ENCODE peak calls at places on chromosomes 1 and 21, in eight cellular contexts. L, J, R, V, S, K, C and H are unnamed samples.

GRCh38 chr21:30962013-30962412 is 76.3 kb downstream of the KRTAP19-8 start:
- DNase-seq in L (no peak), J (no peak), R (no peak), V (no peak), S (no peak), K (no peak), C (no peak), H (peak)

GRCh38 chr1:99710994-99711393 is 55.4 kb downstream of the FRRS1 start:
- DNase-seq in L (no peak), J (no peak), R (no peak), V (no peak), S (no peak), K (no peak), C (no peak), H (no peak)

GRCh38 chr21:17343055-17343454 is 169.8 kb upstream of the CXADR start:
- DNase-seq in L (no peak), J (no peak), R (peak), V (no peak), S (no peak), K (no peak), C (peak), H (peak)

GRCh38 chr1:27539901-27540861 is 50.2 kb upstream of the WASF2 start:
- DNase-seq in L (no peak), J (peak), R (peak), V (peak), S (no peak), K (no peak), C (no peak), H (no peak)

GRCh38 chr1:67169496-67169895 is 3.2 kb downstream of the IL23R start:
- DNase-seq in L (no peak), J (no peak), R (no peak), V (no peak), S (no peak), K (no peak), C (no peak), H (no peak)

GRCh38 chr1:218711884-218712674 is 366.9 kb downstream of the TGFB2 start:
- DNase-seq in L (no peak), J (peak), R (peak), V (no peak), S (no peak), K (no peak), C (no peak), H (no peak)

GRCh38 chr1:181490740-181491712 is 7.7 kb downstream of the CACNA1E start:
- DNase-seq in L (no peak), J (no peak), R (no peak), V (no peak), S (no peak), K (no peak), C (no peak), H (no peak)

GRCh38 chr1:234214129-234214910 is 158.9 kb upstream of the COA6 start:
- DNase-seq in L (no peak), J (no peak), R (no peak), V (no peak), S (no peak), K (peak), C (no peak), H (no peak)

GRCh38 chr1:60893111-60893510 is 189.2 kb upstream of the NFIA start:
- DNase-seq in L (no peak), J (no peak), R (no peak), V (no peak), S (no peak), K (no peak), C (no peak), H (no peak)

GRCh38 chr1:204103121-204103741 is 30.3 kb downstream of the SOX13 start:
- DNase-seq in L (no peak), J (no peak), R (peak), V (no peak), S (no peak), K (no peak), C (no peak), H (no peak)

GRCh38 chr1:119647228-119647733 is 785 bp downstream of the ZNF697 start:
- DNase-seq in L (no peak), J (no peak), R (no peak), V (no peak), S (no peak), K (no peak), C (no peak), H (peak)

GRCh38 chr1:235073331-235073967 is 55.2 kb downstream of the TOMM20 start:
- DNase-seq in L (no peak), J (peak), R (no peak), V (no peak), S (no peak), K (no peak), C (peak), H (no peak)

GRCh38 chr1:190353538-190354101 is 124.0 kb downstream of the BRINP3 start:
- DNase-seq in L (no peak), J (no peak), R (no peak), V (no peak), S (no peak), K (no peak), C (no peak), H (no peak)

GRCh38 chr1:39592069-39592468 is 15.5 kb upstream of the PABPC4 start:
- DNase-seq in L (no peak), J (no peak), R (no peak), V (no peak), S (no peak), K (no peak), C (no peak), H (no peak)

GRCh38 chr1:68363346-68363745 is 86.4 kb downstream of the RPE65 start:
- DNase-seq in L (no peak), J (no peak), R (no peak), V (no peak), S (no peak), K (no peak), C (no peak), H (no peak)

GRCh38 chr21:26437326-26438009 is 135.6 kb downstream of the CYYR1 start:
- DNase-seq in L (no peak), J (no peak), R (no peak), V (no peak), S (no peak), K (peak), C (no peak), H (peak)

GRCh38 chr1:61873581-61873980 is 131.3 kb downstream of the PATJ start:
- DNase-seq in L (no peak), J (no peak), R (no peak), V (no peak), S (peak), K (no peak), C (no peak), H (no peak)

GRCh38 chr1:213986925-213987250 is 885 bp upstream of the PROX1 start:
- DNase-seq in L (no peak), J (no peak), R (no peak), V (no peak), S (no peak), K (no peak), C (no peak), H (no peak)

GRCh38 chr21:39300587-39300986 is 12.8 kb downstream of the BRWD1 start:
- DNase-seq in L (no peak), J (no peak), R (no peak), V (no peak), S (no peak), K (no peak), C (no peak), H (no peak)

GRCh38 chr1:8662380-8663072 is 154.9 kb downstream of the RERE start:
- DNase-seq in L (no peak), J (no peak), R (no peak), V (no peak), S (no peak), K (no peak), C (no peak), H (peak)

GRCh38 chr1:1889847-1890505 is 911 bp downstream of the GNB1 start:
- DNase-seq in L (no peak), J (no peak), R (peak), V (no peak), S (peak), K (no peak), C (no peak), H (peak)

GRCh38 chr1:19484793-19485361 is 462 bp downstream of the CAPZB start:
- DNase-seq in L (no peak), J (peak), R (peak), V (no peak), S (peak), K (peak), C (no peak), H (peak)

GRCh38 chr1:173295995-173296394 is 88.9 kb upstream of the TNFSF4 start:
- DNase-seq in L (no peak), J (no peak), R (no peak), V (no peak), S (no peak), K (no peak), C (no peak), H (peak)

GRCh38 chr21:31665397-31665796 is 5.9 kb downstream of the SOD1 start:
- DNase-seq in L (no peak), J (peak), R (no peak), V (no peak), S (no peak), K (no peak), C (peak), H (peak)

GRCh38 chr1:46673749-46674182 is 2.1 kb downstream of the TEX38 start:
- DNase-seq in L (no peak), J (peak), R (peak), V (no peak), S (peak), K (no peak), C (no peak), H (peak)

GRCh38 chr1:182170941-182171461 is 109.5 kb upstream of the ZNF648 start:
- DNase-seq in L (no peak), J (no peak), R (no peak), V (no peak), S (no peak), K (no peak), C (no peak), H (peak)

DNA sequence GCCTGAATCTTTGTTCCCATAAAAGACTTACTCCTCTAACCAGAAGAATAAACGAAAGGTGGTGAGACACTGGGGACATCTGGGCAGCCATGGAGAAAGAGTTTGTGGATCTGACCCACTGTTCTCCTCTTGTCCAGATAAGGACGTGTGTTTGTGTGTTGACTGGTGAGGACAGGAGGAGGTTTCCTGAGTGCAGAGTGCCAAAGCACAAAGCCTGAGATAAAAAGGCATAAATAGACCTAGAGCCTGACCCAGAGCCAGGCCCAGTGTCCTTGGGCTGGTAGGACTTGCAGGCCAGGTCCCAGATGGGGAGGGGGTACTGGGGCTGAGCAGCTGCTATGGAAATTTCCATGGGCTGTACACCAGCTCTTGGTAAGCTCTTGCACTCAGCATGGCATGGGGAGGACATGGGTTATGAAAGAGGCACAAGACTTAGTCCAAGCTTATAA is 19.6 kb upstream of the COQ8A start:
- DNase-seq in L (no peak), J (no peak), R (no peak), V (no peak), S (no peak), K (no peak), C (peak), H (no peak)
- TF ChIP-seq POLR2A in L (no peak), J (no peak), R (no peak), V (no peak), S (no peak), K (no peak), C (no peak), H (no peak)

GRCh38 chr1:25523512-25523911 is 19.9 kb upstream of the LDLRAP1 start:
- DNase-seq in L (no peak), J (no peak), R (no peak), V (no peak), S (peak), K (peak), C (no peak), H (no peak)
- TF ChIP-seq CTCF in L (peak), J (no peak), R (no peak), V (peak), S (peak), K (peak), C (peak), H (no peak)

GRCh38 chr1:245991266-245991665 is 515.8 kb downstream of the SMYD3 start:
- DNase-seq in L (no peak), J (no peak), R (no peak), V (no peak), S (no peak), K (no peak), C (no peak), H (no peak)
- TF ChIP-seq MAX in L (no peak), J (no peak), R (no peak), V (no peak), S (no peak), K (no peak), C (no peak), H (no peak)

GRCh38 chr1:101995984-101996731 is 568 bp downstream of the OLFM3 start:
- DNase-seq in L (no peak), J (no peak), R (no peak), V (no peak), S (no peak), K (no peak), C (no peak), H (no peak)
- TF ChIP-seq POLR2A in L (no peak), J (no peak), R (no peak), V (no peak), S (no peak), K (no peak), C (no peak), H (no peak)

GRCh38 chr21:27759091-27759659 is 792.3 kb upstream of the ADAMTS5 start:
- DNase-seq in L (no peak), J (no peak), R (no peak), V (no peak), S (no peak), K (peak), C (no peak), H (no peak)

GRCh38 chr21:27761623-27762022 is 794.7 kb upstream of the ADAMTS5 start:
- DNase-seq in L (no peak), J (no peak), R (no peak), V (no peak), S (no peak), K (no peak), C (no peak), H (no peak)

GRCh38 chr21:27756191-27756590 is 789.3 kb upstream of the ADAMTS5 start:
- DNase-seq in L (no peak), J (no peak), R (no peak), V (no peak), S (no peak), K (no peak), C (no peak), H (no peak)

GRCh38 chr21:27764056-27764455 is 797.2 kb upstream of the ADAMTS5 start:
- DNase-seq in L (no peak), J (no peak), R (no peak), V (no peak), S (no peak), K (no peak), C (no peak), H (no peak)

GRCh38 chr21:27759820-27760219 is 792.9 kb upstream of the ADAMTS5 start:
- DNase-seq in L (no peak), J (no peak), R (no peak), V (no peak), S (no peak), K (no peak), C (no peak), H (no peak)
- TF ChIP-seq CTCF in L (no peak), J (no peak), R (no peak), V (no peak), S (no peak), K (peak), C (no peak), H (no peak)

GRCh38 chr1:228935855-228936727 is 200.8 kb downstream of the RHOU start:
- DNase-seq in L (no peak), J (no peak), R (no peak), V (no peak), S (no peak), K (no peak), C (no peak), H (peak)

GRCh38 chr1:228937851-228938247 is 202.6 kb downstream of the RHOU start:
- DNase-seq in L (no peak), J (no peak), R (no peak), V (no peak), S (no peak), K (no peak), C (no peak), H (peak)

GRCh38 chr1:228938248-228938891 is 203.1 kb downstream of the RHOU start:
- DNase-seq in L (no peak), J (no peak), R (peak), V (no peak), S (no peak), K (no peak), C (peak), H (peak)

GRCh38 chr1:228936881-228937280 is 201.6 kb downstream of the RHOU start:
- DNase-seq in L (no peak), J (no peak), R (no peak), V (no peak), S (no peak), K (no peak), C (no peak), H (no peak)

DNA sequence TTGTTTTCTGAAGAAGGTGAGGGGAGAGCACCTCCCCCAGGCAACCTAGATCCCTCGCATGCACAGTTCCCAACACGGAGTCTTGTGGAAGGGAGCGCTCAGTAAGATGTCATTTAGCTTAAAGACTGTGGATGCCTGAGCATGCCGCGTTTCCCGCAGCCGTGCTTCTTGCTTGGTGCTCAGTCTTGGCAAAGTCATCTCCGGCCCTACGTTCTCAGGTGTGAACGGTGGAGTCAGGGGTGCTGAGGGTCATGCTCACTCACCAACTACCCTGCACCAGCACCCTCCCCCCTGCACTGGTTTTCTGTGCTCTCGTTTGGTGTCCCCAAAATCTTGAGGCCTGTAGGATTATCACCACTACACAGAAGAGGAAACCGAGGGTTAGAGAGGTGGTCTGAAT is 202.1 kb downstream of the RHOU start:
- DNase-seq in L (no peak), J (no peak), R (no peak), V (no peak), S (no peak), K (no peak), C (no peak), H (no peak)
- TF ChIP-seq MAX in L (no peak), J (no peak), R (no peak), V (no peak), S (no peak), K (no peak), C (no peak), H (no peak)